ENCODE peak calls at places on chromosomes 13 and 19, in eight cellular contexts. I is body of pancreas; K is heart right ventricle; D is CD8-positive, alpha-beta T cell; N is endodermal cell; U is neural progenitor cell; W is PC-3; G is A673. P is an unnamed sample.
A peak's percentile ranks its signal among the peaks of the same experiment; 100 is the strongest.

GRCh38 chr19:10501971-10502523 is 1.1 kb downstream of the KEAP1 start:
- DNase-seq in I (peak; percentile 95), K (peak; percentile 81), D (peak; percentile 69), U (peak; percentile 54), W (peak; percentile 67), N (peak; percentile 75), G (peak; percentile 40), P (peak; percentile 98)

GRCh38 chr19:48344892-48345291 is 18.8 kb downstream of the TMEM143 start:
- DNase-seq in I (no peak), G (peak; percentile 44), W (no peak), U (no peak), D (no peak), K (no peak), N (peak; percentile 64), P (no peak)

GRCh38 chr13:41622545-41623429 is 165.4 kb downstream of the RGCC start:
- DNase-seq in U (no peak), K (no peak), N (no peak), G (no peak), I (no peak), W (peak; percentile 55), D (no peak), P (no peak)

GRCh38 chr19:4083677-4084546 is 17.2 kb upstream of the ZBTB7A start:
- DNase-seq in U (no peak), W (peak; percentile 61), G (no peak), I (no peak), N (no peak), D (peak; percentile 57), K (peak; percentile 50), P (peak; percentile 78)

GRCh38 chr13:36192166-36192565 is 22.2 kb downstream of the SOHLH2 start:
- DNase-seq in G (no peak), D (no peak), N (no peak), W (no peak), K (no peak), I (no peak), U (no peak), P (no peak)

GRCh38 chr19:57850553-57851017 is 926 bp downstream of the ZNF587 start:
- DNase-seq in U (peak; percentile 56), N (peak; percentile 72), W (peak; percentile 73), K (peak; percentile 11), D (no peak), I (peak; percentile 20), G (peak; percentile 58), P (no peak)

GRCh38 chr13:100526299-100527030 is 62.1 kb downstream of the GGACT start:
- DNase-seq in I (no peak), U (peak; percentile 47), N (peak; percentile 55), K (no peak), D (peak; percentile 32), W (no peak), G (no peak), P (no peak)

GRCh38 chr19:49362048-49362925 is at the start of gene TEAD2:
- DNase-seq in D (no peak), K (peak; percentile 90), W (peak; percentile 63), G (peak; percentile 85), U (peak; percentile 90), N (peak; percentile 92), I (peak; percentile 71), P (peak; percentile 46)

GRCh38 chr13:91647361-91647970 is 249.0 kb downstream of the GPC5 start:
- DNase-seq in U (peak; percentile 60), G (peak; percentile 31), I (peak; percentile 14), D (no peak), N (peak; percentile 92), W (peak; percentile 14), K (peak; percentile 14), P (no peak)

GRCh38 chr13:102487330-102487729 is 85.5 kb upstream of the FGF14 start:
- DNase-seq in U (no peak), K (no peak), N (no peak), I (no peak), G (peak; percentile 38), D (no peak), W (no peak), P (no peak)

GRCh38 chr19:37695144-37695899 is 24.2 kb downstream of the ZNF607 start:
- DNase-seq in N (peak; percentile 52), U (no peak), D (no peak), G (no peak), K (no peak), I (no peak), W (no peak), P (no peak)

GRCh38 chr13:37109080-37109678 is 3.7 kb upstream of the CSNK1A1L start:
- DNase-seq in W (peak; percentile 50), D (no peak), N (no peak), K (peak; percentile 23), I (no peak), U (peak; percentile 30), G (peak; percentile 75), P (no peak)

GRCh38 chr19:31554360-31554759 is 205.1 kb upstream of the TSHZ3 start:
- DNase-seq in D (no peak), U (no peak), N (no peak), I (no peak), K (no peak), W (no peak), G (no peak), P (no peak)

GRCh38 chr19:31559494-31559893 is 210.3 kb upstream of the TSHZ3 start:
- DNase-seq in N (no peak), D (no peak), G (no peak), K (no peak), W (no peak), U (no peak), I (no peak), P (no peak)

GRCh38 chr19:31553112-31553843 is 204.0 kb upstream of the TSHZ3 start:
- DNase-seq in U (no peak), D (no peak), N (no peak), K (no peak), G (no peak), I (no peak), W (peak; percentile 6), P (no peak)

GRCh38 chr19:31553844-31554215 is 204.6 kb upstream of the TSHZ3 start:
- DNase-seq in D (no peak), W (no peak), N (no peak), G (no peak), K (peak; percentile 17), I (no peak), U (no peak), P (no peak)

GRCh38 chr19:31555634-31556215 is 206.5 kb upstream of the TSHZ3 start:
- DNase-seq in D (no peak), N (no peak), K (no peak), G (no peak), U (no peak), W (no peak), I (no peak), P (no peak)
- TF ChIP-seq CTCF in D (no peak), N (peak; percentile 64), K (no peak), G (no peak), U (no peak), W (no peak), I (no peak), P (no peak)

DNA sequence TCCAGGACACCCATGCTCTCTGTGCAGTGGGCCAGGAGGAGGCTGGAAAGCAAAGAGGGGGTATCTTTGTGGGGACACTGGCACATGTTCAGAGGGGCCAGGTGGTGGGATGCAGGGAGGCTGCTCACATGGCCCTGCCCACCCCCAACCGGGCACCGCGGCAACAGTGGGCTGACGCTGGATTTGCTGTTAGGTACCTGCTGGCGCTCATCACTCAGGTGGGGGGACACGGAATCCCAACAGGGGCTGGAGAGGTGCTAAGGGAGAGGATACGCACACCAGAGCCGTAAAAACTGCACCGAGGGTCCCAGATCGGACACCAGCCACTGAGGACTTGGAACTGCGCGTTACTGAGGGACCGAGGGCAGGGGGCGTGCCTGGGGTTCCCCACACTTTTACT is 19.2 kb downstream of the AKAP8L start:
- DNase-seq in W (no peak), N (peak; percentile 28), D (no peak), K (no peak), G (no peak), I (no peak), U (no peak), P (no peak)
- H3K36me3 ChIP-seq in W (peaks cover 42% of the 10 kb centered on the region), N (peaks cover 71% of the 10 kb centered on the region), D (peaks cover 69% of the 10 kb centered on the region), K (peaks cover 17% of the 10 kb centered on the region), G (peaks cover 73% of the 10 kb centered on the region), I (peaks cover 46% of the 10 kb centered on the region), U (no peaks in the 10 kb centered on the region), P (peaks cover 14% of the 10 kb centered on the region)

GRCh38 chr13:43333176-43333575 is 309.8 kb downstream of the DNAJC15 start:
- DNase-seq in D (no peak), W (no peak), G (no peak), K (no peak), N (no peak), I (no peak), U (no peak), P (no peak)

GRCh38 chr13:43326100-43326499 is 302.7 kb downstream of the DNAJC15 start:
- DNase-seq in N (no peak), W (no peak), D (no peak), I (no peak), G (no peak), K (no peak), U (no peak), P (no peak)

GRCh38 chr13:43331676-43332075 is 308.3 kb downstream of the DNAJC15 start:
- DNase-seq in N (no peak), K (no peak), G (peak; percentile 35), W (no peak), I (no peak), D (no peak), U (peak; percentile 24), P (no peak)

GRCh38 chr13:43328907-43329306 is 305.5 kb downstream of the DNAJC15 start:
- DNase-seq in U (no peak), K (no peak), N (no peak), D (no peak), G (no peak), I (no peak), W (no peak), P (no peak)

DNA sequence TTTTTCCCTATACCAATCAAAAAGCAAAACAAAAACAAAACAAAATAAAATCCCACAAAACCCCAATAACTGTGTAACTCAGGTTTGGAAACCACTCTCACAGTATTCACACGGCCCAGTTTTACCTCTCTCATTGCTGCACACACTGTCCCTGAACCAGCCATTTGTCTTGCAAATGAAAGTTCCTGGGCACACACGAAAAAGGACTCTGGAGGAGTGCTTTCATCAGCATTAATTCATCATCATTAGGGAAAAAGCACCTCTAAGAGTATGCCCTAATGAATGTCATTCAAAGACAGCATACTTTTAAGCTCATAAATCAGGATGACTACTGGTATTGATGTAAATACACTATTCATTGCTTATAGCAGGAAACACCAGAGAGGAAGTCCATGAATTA is 306.3 kb downstream of the DNAJC15 start:
- DNase-seq in G (no peak), I (no peak), K (no peak), U (no peak), W (no peak), N (no peak), D (no peak), P (no peak)
- TF ChIP-seq CTCF in G (no peak), I (no peak), K (no peak), U (no peak), W (no peak), N (no peak), D (no peak), P (no peak)

DNA sequence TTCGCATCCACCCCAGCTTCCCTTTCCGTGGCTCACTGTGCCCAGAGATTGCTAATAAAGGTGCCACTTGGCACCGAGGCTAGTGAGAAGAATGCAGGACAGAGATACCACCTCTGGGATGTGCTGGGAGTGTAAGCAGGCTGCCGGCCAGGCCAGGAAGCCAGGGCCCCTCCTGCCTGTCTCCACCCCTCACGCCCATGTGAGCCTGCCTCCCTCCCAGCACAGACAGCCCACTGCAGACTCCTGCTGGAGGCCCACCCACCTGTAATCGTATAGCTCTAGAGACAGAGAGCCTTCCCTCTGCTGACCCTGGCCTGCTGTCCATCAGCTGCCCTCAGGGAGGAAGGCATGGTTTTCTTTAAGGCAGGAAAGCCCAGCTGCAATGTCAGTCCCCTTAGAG is 13.9 kb downstream of the VSTM2B start:
- DNase-seq in G (no peak), D (no peak), U (no peak), N (peak; percentile 60), I (no peak), K (no peak), W (no peak), P (peak; percentile 34)
- H3K36me3 ChIP-seq in G (no peaks in the 10 kb centered on the region), D (no peaks in the 10 kb centered on the region), U (no peaks in the 10 kb centered on the region), N (no peaks in the 10 kb centered on the region), I (no peaks in the 10 kb centered on the region), K (no peaks in the 10 kb centered on the region), W (no peaks in the 10 kb centered on the region), P (no peaks in the 10 kb centered on the region)